ENCODE peak calls at places on chromosomes 1 and 21, in ten cellular contexts. D is cardiac muscle cell; Q is pancreas; A is right lobe of liver; N is neuronal stem cell; C is CD8-positive, alpha-beta T cell; J is neural progenitor cell; I is body of pancreas; R is iPS DF 6.9; F is GM23248. S is an unnamed sample. For H3K36me3 and H3K4me1, the result is how much of the 10 kb centered on the place peaks cover.

GRCh38 chr21:26945916-26946315 is 21.0 kb downstream of the ADAMTS5 start:
- DNase-seq in I (no peak), F (peak), J (no peak), R (no peak), N (no peak), D (peak), Q (no peak), C (no peak), A (peak), S (no peak)

GRCh38 chr1:216005916-216006315 is 417.3 kb downstream of the USH2A start:
- DNase-seq in R (no peak), J (no peak), C (no peak), A (no peak), N (no peak), F (peak), I (no peak), D (no peak), Q (no peak), S (no peak)

GRCh38 chr1:24562625-24563024 is 6.7 kb downstream of the NCMAP start:
- DNase-seq in R (no peak), I (peak), N (no peak), J (no peak), Q (no peak), F (no peak), A (no peak), D (peak), C (no peak), S (no peak)

GRCh38 chr1:202416641-202417040 is 68.1 kb downstream of the PPP1R12B start:
- DNase-seq in I (no peak), N (no peak), C (no peak), Q (no peak), A (no peak), R (no peak), D (no peak), J (no peak), F (no peak), S (no peak)

GRCh38 chr1:159957824-159958268 is 3.8 kb upstream of the SLAMF9 start:
- DNase-seq in D (no peak), F (no peak), Q (peak), R (no peak), C (no peak), N (no peak), I (peak), J (no peak), A (peak), S (no peak)

GRCh38 chr1:18001725-18002124 is 105.9 kb upstream of the IGSF21 start:
- DNase-seq in D (no peak), Q (no peak), R (no peak), F (no peak), N (no peak), J (no peak), I (no peak), C (no peak), A (no peak), S (no peak)

GRCh38 chr1:94973271-94973922 is 46.5 kb upstream of the CNN3 start:
- DNase-seq in F (peak), C (no peak), N (no peak), D (no peak), Q (no peak), I (no peak), J (no peak), R (no peak), A (no peak), S (no peak)

GRCh38 chr1:154453577-154454352 is 48.3 kb upstream of the TDRD10 start:
- DNase-seq in N (no peak), J (no peak), I (no peak), A (no peak), D (no peak), R (no peak), C (no peak), F (peak), Q (no peak), S (no peak)

GRCh38 chr1:108780937-108781574 is 34.6 kb downstream of the STXBP3 start:
- DNase-seq in Q (no peak), D (no peak), N (no peak), J (no peak), C (no peak), R (no peak), A (no peak), I (no peak), F (no peak), S (no peak)

GRCh38 chr1:108791790-108792189 is 45.3 kb downstream of the STXBP3 start:
- DNase-seq in A (no peak), D (no peak), C (no peak), N (no peak), J (no peak), F (no peak), Q (no peak), I (no peak), R (no peak), S (no peak)

GRCh38 chr1:108785264-108785663 is 38.8 kb downstream of the STXBP3 start:
- DNase-seq in I (no peak), J (no peak), Q (no peak), C (no peak), F (no peak), D (no peak), N (no peak), R (peak), A (no peak), S (no peak)

GRCh38 chr1:108785880-108786279 is 39.4 kb downstream of the STXBP3 start:
- DNase-seq in R (no peak), D (no peak), N (no peak), I (no peak), C (no peak), J (no peak), F (no peak), A (no peak), Q (no peak), S (no peak)
- H3K36me3 ChIP-seq in R (under half), D (under half), N (half or more), I (under half), C (under half), J (under half), F (half or more), A (under half), Q (under half), S (half or more)

GRCh38 chr1:213651077-213651476 is 336.7 kb upstream of the PROX1 start:
- DNase-seq in C (no peak), A (no peak), F (no peak), Q (no peak), D (no peak), R (no peak), N (no peak), J (no peak), I (no peak), S (no peak)

GRCh38 chr1:213649373-213649772 is 338.4 kb upstream of the PROX1 start:
- DNase-seq in I (no peak), N (no peak), F (no peak), Q (no peak), R (no peak), A (no peak), C (no peak), J (no peak), D (no peak), S (no peak)

GRCh38 chr1:213656039-213656438 is 331.7 kb upstream of the PROX1 start:
- DNase-seq in F (no peak), D (no peak), Q (no peak), R (no peak), N (no peak), I (no peak), A (no peak), J (no peak), C (no peak), S (no peak)

GRCh38 chr1:213650603-213651002 is 337.2 kb upstream of the PROX1 start:
- DNase-seq in D (no peak), A (no peak), R (no peak), C (no peak), I (no peak), N (no peak), Q (no peak), J (no peak), F (no peak), S (no peak)

GRCh38 chr1:213652109-213652508 is 335.7 kb upstream of the PROX1 start:
- DNase-seq in N (no peak), C (no peak), I (no peak), Q (no peak), F (no peak), D (no peak), J (no peak), R (no peak), A (no peak), S (no peak)
- H3K4me1 ChIP-seq in N (under half), C (under half), I (under half), Q (under half), F (under half), D (under half), J (under half), R (under half), A (under half), S (under half)

GRCh38 chr1:36703526-36704208 is 221.0 kb upstream of the CSF3R start:
- DNase-seq in A (peak), D (peak), F (peak), Q (peak), R (peak), N (peak), J (peak), C (peak), I (peak), S (no peak)
- H3K27ac ChIP-seq in A (no peak), D (no peak), F (no peak), Q (no peak), R (no peak), N (no peak), J (no peak), C (no peak), I (no peak), S (no peak)

GRCh38 chr1:42183210-42183609 is 18.7 kb upstream of the GUCA2A start:
- DNase-seq in D (no peak), N (no peak), R (no peak), I (no peak), C (no peak), F (no peak), J (no peak), Q (no peak), A (no peak), S (no peak)
- H3K36me3 ChIP-seq in D (under half), N (half or more), R (under half), I (under half), C (under half), F (under half), J (under half), Q (under half), A (under half), S (under half)

GRCh38 chr1:201395936-201396335 is 3.2 kb downstream of the LAD1 start:
- DNase-seq in F (no peak), I (peak), R (no peak), J (no peak), D (no peak), C (no peak), Q (peak), A (peak), N (no peak), S (no peak)
- H3K4me1 ChIP-seq in F (under half), I (half or more), R (under half), J (under half), D (under half), C (under half), Q (under half), A (under half), N (under half), S (under half)

DNA sequence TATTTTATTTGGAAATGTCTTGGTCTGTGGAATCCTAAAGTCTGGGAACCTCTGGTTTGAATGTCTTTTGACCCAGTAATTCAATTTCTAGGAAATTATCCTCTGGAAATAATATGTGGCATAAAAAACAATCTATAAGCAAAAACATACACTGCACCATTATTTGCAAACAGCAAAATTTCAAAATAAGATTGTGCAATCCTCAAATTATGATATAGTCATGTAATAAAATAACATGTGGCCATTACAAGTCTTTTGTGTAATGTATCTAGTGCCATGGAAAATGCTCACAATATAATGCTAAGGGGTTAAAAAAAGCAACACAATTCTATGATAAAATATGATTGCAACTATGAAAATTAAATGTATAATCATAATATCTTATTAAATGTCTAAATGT is 312.9 kb upstream of the RUNX1 start:
- DNase-seq in Q (no peak), R (no peak), A (no peak), J (no peak), N (no peak), I (no peak), C (no peak), D (no peak), F (no peak), S (no peak)
- H3K27ac ChIP-seq in Q (no peak), R (no peak), A (no peak), J (no peak), N (no peak), I (no peak), C (no peak), D (no peak), F (no peak), S (no peak)

GRCh38 chr1:207336559-207337467 is 15.3 kb downstream of the CD55 start:
- DNase-seq in I (no peak), R (no peak), C (no peak), D (no peak), F (no peak), Q (no peak), J (no peak), N (no peak), A (no peak), S (no peak)

GRCh38 chr1:207333620-207334019 is 12.1 kb downstream of the CD55 start:
- DNase-seq in I (no peak), C (no peak), Q (no peak), A (no peak), D (no peak), J (no peak), N (no peak), F (no peak), R (no peak), S (no peak)

DNA sequence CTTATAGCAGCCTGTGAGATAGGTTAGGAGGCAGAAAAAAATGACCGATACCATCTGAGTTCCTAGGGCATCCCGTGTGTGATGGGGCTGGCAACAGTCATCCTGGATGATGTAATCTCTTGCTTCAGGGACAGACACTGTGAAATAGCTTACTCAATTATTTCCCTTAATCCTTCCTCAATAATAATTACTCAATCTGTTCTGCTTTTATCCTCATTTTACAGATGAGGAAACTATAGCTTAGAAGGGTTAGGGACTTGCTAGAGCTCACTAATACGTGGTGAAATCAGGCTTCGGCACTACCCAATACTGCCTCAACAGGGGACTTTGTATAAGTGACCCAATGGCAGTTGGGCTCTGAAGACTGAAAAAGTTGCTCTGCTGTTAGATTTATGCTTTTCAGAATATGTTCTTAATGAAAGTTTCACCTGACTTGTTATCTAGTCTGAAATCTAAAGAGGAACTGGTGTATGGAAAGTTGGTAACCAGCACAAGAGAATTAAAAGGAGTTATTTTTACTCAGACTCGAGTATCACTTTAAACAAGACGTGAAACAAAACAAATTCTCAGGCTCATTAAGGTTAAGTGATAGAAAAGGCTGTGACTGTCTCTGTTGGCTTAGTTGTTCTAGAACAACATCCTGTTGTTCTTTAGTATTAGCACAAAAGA is 14.4 kb downstream of the CD55 start:
- DNase-seq in C (no peak), I (no peak), D (no peak), A (no peak), F (peak), J (no peak), R (no peak), N (no peak), Q (no peak), S (no peak)
- H3K36me3 ChIP-seq in C (under half), I (under half), D (under half), A (under half), F (under half), J (under half), R (under half), N (under half), Q (under half), S (half or more)

DNA sequence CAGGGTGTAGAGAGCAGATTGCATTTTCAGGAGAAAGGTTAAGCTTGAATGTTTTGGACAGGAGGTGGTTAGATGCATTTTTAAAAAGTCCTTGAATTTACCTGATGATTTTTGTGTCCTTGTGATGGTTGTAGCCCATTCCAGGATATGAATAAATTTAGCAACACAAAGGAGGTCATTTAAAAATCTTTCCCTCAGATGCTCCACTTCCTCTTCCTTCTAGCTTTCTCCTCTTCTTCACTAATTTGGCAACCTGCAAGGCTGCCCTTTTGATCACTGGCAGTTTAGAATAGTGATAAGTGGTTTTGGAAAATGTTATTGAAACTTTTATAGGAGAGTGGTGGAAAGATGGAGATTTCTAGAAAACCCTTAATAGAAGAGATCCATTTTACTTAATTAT is 124.0 kb downstream of the LMO4 start:
- DNase-seq in Q (no peak), R (no peak), I (no peak), F (no peak), C (no peak), A (no peak), J (no peak), N (no peak), D (no peak), S (no peak)
- H3K4me1 ChIP-seq in Q (under half), R (under half), I (under half), F (under half), C (under half), A (under half), J (under half), N (under half), D (under half), S (under half)